ENCODE peak calls at places on chromosomes 2 and 18, in eight cellular contexts. F is neural crest cell; E is mesendoderm; N is fibroblast of lung; H is activated gamma-delta T cell treated with Interleukin-2 at 50 U/mL for 16 hours; Q is HFF-Myc; J is psoas muscle; X is activated T-cell treated with anti-CD3 and anti-CD28 coated beads, Interleukin-2, amount 50 U/mL, for 72 hours. W is an unnamed sample.

GRCh38 chr2:56185582-56186046 is 1.8 kb downstream of the CCDC85A start:
- DNase-seq in F (peak), E (peak), N (peak), H (no peak), Q (no peak), J (peak), X (no peak), W (no peak)

GRCh38 chr18:3924455-3924854 is 474.5 kb downstream of the TGIF1 start:
- DNase-seq in F (no peak), E (no peak), N (peak), H (no peak), Q (no peak), J (no peak), X (no peak), W (no peak)

GRCh38 chr2:186595219-186595618 is 5.4 kb downstream of the ITGAV start:
- DNase-seq in F (no peak), E (peak), N (peak), H (no peak), Q (no peak), J (no peak), X (no peak), W (no peak)

GRCh38 chr2:73069041-73069854 is 2.3 kb downstream of the SFXN5 start:
- DNase-seq in F (no peak), E (no peak), N (peak), H (no peak), Q (no peak), J (no peak), X (no peak), W (no peak)

GRCh38 chr2:55163895-55164509 is 68.1 kb downstream of the CLHC1 start:
- DNase-seq in F (no peak), E (no peak), N (peak), H (no peak), Q (no peak), J (no peak), X (no peak), W (no peak)

GRCh38 chr2:32498301-32498700 is 129.5 kb upstream of the TTC27 start:
- DNase-seq in F (no peak), E (no peak), N (no peak), H (no peak), Q (no peak), J (no peak), X (no peak), W (no peak)

GRCh38 chr2:118808429-118808809 is 39.0 kb downstream of the EN1 start:
- DNase-seq in F (no peak), E (peak), N (no peak), H (no peak), Q (no peak), J (no peak), X (no peak), W (no peak)

GRCh38 chr2:30786923-30787685 is 20.1 kb downstream of the CAPN13 start:
- DNase-seq in F (no peak), E (no peak), N (no peak), H (no peak), Q (no peak), J (no peak), X (no peak), W (no peak)

GRCh38 chr2:45173513-45173912 is 164.3 kb upstream of the SIX2 start:
- DNase-seq in F (no peak), E (no peak), N (peak), H (no peak), Q (no peak), J (no peak), X (no peak), W (peak)

GRCh38 chr18:4586729-4587128 is 131.6 kb upstream of the DLGAP1 start:
- DNase-seq in F (no peak), E (peak), N (no peak), H (no peak), Q (no peak), J (no peak), X (no peak), W (no peak)

GRCh38 chr2:187890690-187891089 is 336.5 kb upstream of the TFPI start:
- DNase-seq in F (no peak), E (peak), N (no peak), H (no peak), Q (no peak), J (no peak), X (no peak), W (no peak)

GRCh38 chr18:45839415-45840395 is 14.2 kb downstream of the SIGLEC15 start:
- DNase-seq in F (no peak), E (peak), N (peak), H (peak), Q (peak), J (no peak), X (peak), W (peak)